ENCODE peak calls at places on chromosomes 5 and 9, in four cellular contexts. R is IMR-90, N is GM12878, O is K562. E is an unnamed sample.
A peak's percentile ranks its signal among the peaks of the same experiment; 100 is the strongest.

GRCh38 chr5:9898319-9898718 is 268.2 kb upstream of the TAS2R1 start:
- DNase-seq in R (peak; percentile 49), N (no peak), O (no peak), E (no peak)

GRCh38 chr5:362978-363765 is 41.7 kb downstream of the AHRR start:
- DNase-seq in R (no peak), N (no peak), O (no peak), E (no peak)

GRCh38 chr9:136856078-136856474 is 3.9 kb downstream of the MAMDC4 start:
- DNase-seq in R (no peak), N (no peak), O (no peak), E (no peak)

GRCh38 chr5:129074903-129075302 is 19.6 kb upstream of the ISOC1 start:
- DNase-seq in R (no peak), N (no peak), O (no peak), E (no peak)

GRCh38 chr9:81585191-81585763 is 104.1 kb downstream of the TLE1 start:
- DNase-seq in R (no peak), N (no peak), O (no peak), E (peak; percentile 61)

GRCh38 chr9:90894956-90895687 is 93.5 kb downstream of the SYK start:
- DNase-seq in R (no peak), N (no peak), O (peak; percentile 48), E (peak; percentile 9)

GRCh38 chr5:108164574-108164973 is 217.3 kb downstream of the FBXL17 start:
- DNase-seq in R (no peak), N (no peak), O (no peak), E (no peak)

GRCh38 chr9:96782241-96782640 is 4.4 kb upstream of the ZNF510 start:
- DNase-seq in R (no peak), N (peak; percentile 17), O (no peak), E (no peak)

GRCh38 chr5:145925353-145925752 is 11.0 kb upstream of the SH3RF2 start:
- DNase-seq in R (peak; percentile 86), N (no peak), O (no peak), E (peak; percentile 80)

GRCh38 chr5:141517902-141518610 is 29.2 kb downstream of the PCDHGC5 start:
- DNase-seq in R (peak; percentile 87), N (no peak), O (no peak), E (no peak)

GRCh38 chr5:120552638-120553037 is 88.5 kb downstream of the PRR16 start:
- DNase-seq in R (peak; percentile 29), N (no peak), O (no peak), E (no peak)

GRCh38 chr5:124867064-124867707 is 120.7 kb upstream of the ZNF608 start:
- DNase-seq in R (peak; percentile 37), N (no peak), O (no peak), E (no peak)

GRCh38 chr9:127754099-127754760 is 19.1 kb upstream of the TOR2A start:
- DNase-seq in R (no peak), N (no peak), O (peak; percentile 91), E (no peak)

GRCh38 chr9:136345281-136346156 is 18.0 kb downstream of the DNLZ start:
- DNase-seq in R (no peak), N (no peak), O (peak; percentile 79), E (peak; percentile 35)

GRCh38 chr9:109244179-109245132 is 76.4 kb downstream of the EPB41L4B start:
- DNase-seq in R (peak; percentile 65), N (peak; percentile 25), O (peak; percentile 74), E (peak; percentile 75)

GRCh38 chr9:70789086-70789485 is 332.3 kb downstream of the TRPM3 start:
- DNase-seq in R (no peak), N (no peak), O (no peak), E (no peak)

GRCh38 chr5:138489705-138490104 is 24.4 kb downstream of the EGR1 start:
- DNase-seq in R (no peak), N (no peak), O (no peak), E (peak; percentile 0)
- TF ChIP-seq FOS in R (no peak), N (no peak), O (no peak), E (no peak)

GRCh38 chr5:173239233-173239593 is 4.2 kb upstream of the NKX2-5 start:
- DNase-seq in R (no peak), N (no peak), O (no peak), E (no peak)

GRCh38 chr5:173236531-173237501 is 1.8 kb upstream of the NKX2-5 start:
- DNase-seq in R (no peak), N (no peak), O (no peak), E (no peak)

GRCh38 chr5:173235499-173236394 is 741 bp upstream of the NKX2-5 start:
- DNase-seq in R (no peak), N (no peak), O (no peak), E (no peak)

GRCh38 chr5:173238312-173239232 is 3.6 kb upstream of the NKX2-5 start:
- DNase-seq in R (no peak), N (no peak), O (no peak), E (no peak)

GRCh38 chr5:173237821-173238220 is 2.8 kb upstream of the NKX2-5 start:
- DNase-seq in R (no peak), N (no peak), O (no peak), E (no peak)
- H3K27me3 ChIP-seq in R (peaks cover 90% of the 10 kb centered on the region), N (peaks cover 48% of the 10 kb centered on the region), O (peaks cover 66% of the 10 kb centered on the region), E (peaks cover 98% of the 10 kb centered on the region)

DNA sequence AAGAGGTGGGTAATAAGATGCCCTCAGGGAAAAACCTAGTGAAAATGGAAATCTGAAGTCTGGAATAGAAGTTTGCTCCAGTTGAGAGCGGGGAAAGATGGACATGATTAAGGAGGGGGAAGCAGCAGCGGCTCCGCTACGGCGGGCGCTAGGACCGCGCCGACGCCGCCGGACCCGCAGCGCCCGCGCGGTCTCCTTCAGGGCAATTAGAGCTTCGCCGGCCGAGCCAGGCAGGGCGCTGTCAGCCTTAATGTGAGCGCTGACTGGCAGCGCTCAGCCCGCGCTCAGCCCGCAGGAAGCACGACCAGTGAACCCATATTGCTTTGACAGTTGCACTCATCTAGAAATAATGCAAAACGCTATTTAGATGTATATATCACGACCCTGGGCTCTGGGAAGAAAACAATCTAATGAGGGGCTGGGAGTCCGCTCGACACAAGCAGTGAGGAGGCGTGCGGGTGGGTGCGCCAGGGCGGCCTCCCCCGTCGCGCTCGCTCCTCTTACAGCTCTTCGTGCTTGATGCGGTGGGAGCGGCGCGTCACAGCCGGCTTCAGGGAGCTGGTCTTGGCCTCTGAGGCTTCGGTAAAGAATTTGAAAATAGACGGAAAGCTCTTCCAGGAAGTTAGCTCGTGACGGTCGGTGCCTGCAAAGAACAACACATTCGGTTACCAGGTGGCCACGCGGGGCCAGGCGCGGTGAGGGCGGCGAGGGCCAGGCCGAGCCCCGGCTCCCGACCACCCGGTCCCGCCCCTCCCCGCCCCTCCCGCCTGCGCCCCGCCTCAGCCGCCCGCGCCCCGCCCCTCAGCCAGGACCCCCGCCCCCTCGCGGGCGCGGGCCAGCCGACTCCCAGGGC is 37.7 kb downstream of the NR2F1 start:
- DNase-seq in R (peak; percentile 68), N (no peak), O (no peak), E (peak; percentile 69)
- TF ChIP-seq CTCF in R (peak; percentile 21), N (no peak), O (no peak), E (no peak)

DNA sequence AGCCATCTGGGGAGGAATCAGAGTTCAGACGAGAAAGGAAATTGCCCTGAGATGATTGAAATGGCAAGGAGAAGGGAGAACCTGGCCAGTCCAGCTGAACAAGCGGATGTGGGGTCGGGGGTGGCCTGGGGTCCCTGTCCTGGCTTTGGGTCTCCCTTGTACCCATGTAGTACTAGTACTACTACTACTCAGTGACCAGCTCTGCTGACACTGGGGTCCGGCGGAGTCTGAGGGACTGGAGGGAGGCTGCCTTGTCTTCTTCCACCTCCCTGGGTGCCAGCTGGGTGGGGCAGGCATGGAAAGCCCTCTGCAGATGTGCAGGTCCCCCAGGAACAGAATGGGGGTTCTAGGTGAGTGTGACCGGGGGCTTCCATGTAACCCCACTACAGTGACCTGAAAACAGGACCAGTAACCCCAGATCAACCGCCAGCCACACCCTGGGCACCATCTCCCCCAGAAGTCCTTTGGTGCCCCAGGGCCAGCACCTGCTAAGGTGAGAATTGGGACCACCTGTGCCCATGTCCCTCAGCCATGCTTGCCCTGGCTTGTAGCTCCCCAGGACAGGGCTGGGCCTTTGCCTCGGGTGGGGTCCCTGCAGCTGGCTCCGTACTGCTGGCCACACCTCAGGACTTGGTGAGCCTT is 89.1 kb upstream of the COL5A1 start:
- DNase-seq in R (no peak), N (no peak), O (no peak), E (no peak)
- TF ChIP-seq FOS in R (no peak), N (no peak), O (no peak), E (no peak)

GRCh38 chr9:121284733-121285451 is 16.9 kb downstream of the GSN start:
- DNase-seq in R (no peak), N (no peak), O (no peak), E (no peak)

GRCh38 chr9:121283072-121283398 is 15.1 kb downstream of the GSN start:
- DNase-seq in R (no peak), N (no peak), O (no peak), E (no peak)

GRCh38 chr9:121282309-121283071 is 14.5 kb downstream of the GSN start:
- DNase-seq in R (peak; percentile 85), N (no peak), O (no peak), E (no peak)

GRCh38 chr9:121285835-121286687 is 18.1 kb downstream of the GSN start:
- DNase-seq in R (peak; percentile 56), N (no peak), O (peak; percentile 49), E (peak; percentile 96)

GRCh38 chr9:121283856-121284732 is 16.1 kb downstream of the GSN start:
- DNase-seq in R (no peak), N (no peak), O (peak; percentile 51), E (no peak)
- H3K27me3 ChIP-seq in R (no peaks in the 10 kb centered on the region), N (no peaks in the 10 kb centered on the region), O (no peaks in the 10 kb centered on the region), E (no peaks in the 10 kb centered on the region)

GRCh38 chr9:93062364-93062763 is 3.9 kb downstream of the SUSD3 start:
- DNase-seq in R (no peak), N (no peak), O (peak; percentile 29), E (no peak)

GRCh38 chr9:93060746-93061259 is 2.3 kb downstream of the SUSD3 start:
- DNase-seq in R (peak; percentile 41), N (peak; percentile 40), O (peak; percentile 55), E (no peak)

GRCh38 chr9:93061260-93061751 is 2.8 kb downstream of the SUSD3 start:
- DNase-seq in R (no peak), N (no peak), O (no peak), E (no peak)

GRCh38 chr9:93059960-93060591 is 1.6 kb downstream of the SUSD3 start:
- DNase-seq in R (no peak), N (no peak), O (no peak), E (no peak)

DNA sequence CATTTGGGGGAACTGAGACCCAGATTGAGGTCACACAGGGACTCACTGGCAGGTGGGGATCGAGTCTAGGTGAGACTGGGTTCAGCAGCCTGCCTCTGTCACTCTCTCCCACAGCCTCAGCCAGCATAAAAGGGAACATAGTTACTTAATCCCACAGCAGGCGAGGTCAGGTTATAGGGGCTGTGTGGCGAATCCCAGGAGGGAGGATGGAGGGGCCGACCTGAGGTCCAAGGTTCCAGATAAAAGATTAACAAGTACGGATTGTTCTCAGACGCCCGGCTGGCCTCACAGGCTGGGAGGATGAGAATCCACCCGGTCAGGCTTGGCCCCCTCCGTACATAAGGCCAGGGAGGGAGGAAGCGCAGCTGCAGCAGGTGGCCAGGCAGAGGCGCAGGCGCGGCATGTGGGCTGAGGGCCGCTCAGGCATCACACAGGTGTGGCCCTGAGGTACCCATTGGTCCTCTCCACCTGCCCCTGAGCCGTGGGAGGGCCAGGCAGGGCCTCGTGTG is 3.3 kb downstream of the SUSD3 start:
- DNase-seq in R (no peak), N (peak; percentile 45), O (no peak), E (no peak)
- TF ChIP-seq CTCF in R (no peak), N (no peak), O (peak; percentile 25), E (no peak)